ENCODE peak calls at places on chromosomes 3 and 15, in six cellular contexts. I is fibroblast of lung, R is LNCaP clone FGC, G is IMR-90, S is left ventricle myocardium inferior, H is cardiac fibroblast. U is an unnamed sample.

GRCh38 chr3:73500321-73500720 is 124.4 kb downstream of the PDZRN3 start:
- DNase-seq in S (no peak), H (no peak), I (no peak), G (peak), R (no peak), U (peak)

GRCh38 chr3:52109556-52110380 is 44.5 kb downstream of the POC1A start:
- DNase-seq in H (no peak), S (no peak), G (peak), I (peak), R (no peak), U (peak)

GRCh38 chr3:149401926-149402310 is 24.5 kb upstream of the TM4SF1 start:
- DNase-seq in I (no peak), R (peak), H (peak), S (no peak), G (peak), U (no peak)

GRCh38 chr3:11944052-11944673 is 60.0 kb upstream of the SYN2 start:
- DNase-seq in G (peak), H (peak), S (no peak), I (peak), R (peak), U (peak)

GRCh38 chr3:151320131-151320530 is 3.5 kb upstream of the GPR87 start:
- DNase-seq in R (peak), I (peak), G (no peak), S (no peak), H (no peak), U (no peak)

GRCh38 chr3:16470590-16470989 is 42.9 kb downstream of the RFTN1 start:
- DNase-seq in G (no peak), H (no peak), I (no peak), R (no peak), S (no peak), U (no peak)

GRCh38 chr3:187616307-187616939 is 53.8 kb downstream of the SST start:
- DNase-seq in G (peak), H (peak), S (no peak), I (peak), R (peak), U (peak)

GRCh38 chr3:183349421-183350157 is 78.8 kb downstream of the MCF2L2 start:
- DNase-seq in S (no peak), I (no peak), G (no peak), R (no peak), H (no peak), U (no peak)

GRCh38 chr3:196620228-196620627 is 19.3 kb upstream of the NRROS start:
- DNase-seq in S (no peak), G (no peak), R (no peak), I (peak), H (peak), U (no peak)

GRCh38 chr15:34182942-34183341 is 27.0 kb downstream of the KATNBL1 start:
- DNase-seq in H (no peak), S (no peak), G (no peak), I (no peak), R (peak), U (peak)

GRCh38 chr15:99441427-99441766 is 124.4 kb upstream of the MEF2A start:
- DNase-seq in S (no peak), R (no peak), I (no peak), G (no peak), H (no peak), U (no peak)

GRCh38 chr3:18369561-18370185 is 55.5 kb downstream of the SATB1 start:
- DNase-seq in I (no peak), G (no peak), S (no peak), R (no peak), H (no peak), U (no peak)

GRCh38 chr3:52456169-52456799 is 880 bp downstream of the NISCH start:
- DNase-seq in S (no peak), I (peak), R (no peak), G (peak), H (peak), U (peak)

GRCh38 chr3:64554086-64554920 is 133.5 kb downstream of the ADAMTS9 start:
- DNase-seq in H (no peak), I (peak), S (no peak), R (no peak), G (no peak), U (no peak)

GRCh38 chr3:128787256-128788253 is 61.6 kb downstream of the RAB7A start:
- DNase-seq in H (peak), S (no peak), R (peak), I (no peak), G (peak), U (peak)

GRCh38 chr15:68484696-68485400 is 52.9 kb upstream of the ITGA11 start:
- DNase-seq in S (no peak), H (peak), I (peak), R (no peak), G (peak), U (peak)

GRCh38 chr15:63188937-63189871 is at the start of gene RAB8B:
- DNase-seq in H (peak), S (peak), I (peak), G (peak), R (peak), U (peak)

GRCh38 chr15:98083203-98083910 is 122.9 kb downstream of the ARRDC4 start:
- DNase-seq in I (no peak), H (no peak), R (no peak), S (no peak), G (no peak), U (no peak)
- TF ChIP-seq CTCF in I (no peak), H (no peak), R (no peak), S (no peak), G (no peak), U (peak)

DNA sequence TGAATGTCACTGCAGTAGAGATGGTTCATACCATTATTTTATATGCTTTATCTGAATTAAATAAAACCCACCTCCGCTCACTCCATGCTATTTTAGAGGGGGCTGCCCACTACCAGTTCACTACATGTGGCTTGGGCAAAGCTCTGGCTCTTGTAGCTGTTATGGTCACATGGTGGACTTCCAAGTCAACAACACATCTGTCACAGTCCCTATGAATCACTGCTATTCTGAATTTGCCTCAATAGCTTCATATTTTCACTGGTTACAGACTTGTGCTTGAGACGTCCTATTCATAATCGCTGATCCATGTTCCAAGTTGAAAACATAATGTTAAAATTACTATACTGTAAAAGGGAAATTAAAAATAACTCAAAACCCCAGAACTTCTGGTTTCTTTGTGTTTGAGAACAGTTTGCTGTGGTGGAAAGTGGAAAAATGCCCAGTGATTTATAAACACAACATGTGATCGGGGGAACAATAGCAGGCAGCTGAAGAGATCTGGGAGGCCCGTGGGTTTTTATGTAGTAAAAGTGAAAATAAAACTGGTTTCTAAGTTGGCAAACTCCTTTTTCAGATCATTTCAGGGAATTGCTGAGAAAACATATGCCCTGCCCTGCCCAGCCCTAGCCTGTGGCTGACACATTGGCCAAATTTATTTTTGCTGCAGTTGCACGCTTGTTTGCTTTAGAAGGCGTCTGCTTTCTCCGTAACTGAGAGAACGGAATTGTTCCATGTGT is 128.8 kb upstream of the PRR23C start:
- DNase-seq in S (no peak), H (peak), R (no peak), I (peak), G (no peak), U (peak)
- H3K4me3 ChIP-seq in S (peak), H (no peak), R (peak), I (no peak), G (no peak), U (peak)

GRCh38 chr15:96703087-96703486 is 372.6 kb downstream of the NR2F2 start:
- DNase-seq in R (no peak), I (no peak), H (no peak), S (no peak), G (no peak), U (no peak)

GRCh38 chr15:96699871-96700401 is 369.4 kb downstream of the NR2F2 start:
- DNase-seq in S (no peak), G (no peak), I (no peak), R (no peak), H (no peak), U (no peak)

GRCh38 chr15:96701876-96702275 is 371.4 kb downstream of the NR2F2 start:
- DNase-seq in I (peak), G (no peak), S (no peak), R (no peak), H (no peak), U (no peak)

GRCh38 chr15:96703794-96704550 is 373.5 kb downstream of the NR2F2 start:
- DNase-seq in R (no peak), I (peak), S (no peak), H (peak), G (no peak), U (no peak)

DNA sequence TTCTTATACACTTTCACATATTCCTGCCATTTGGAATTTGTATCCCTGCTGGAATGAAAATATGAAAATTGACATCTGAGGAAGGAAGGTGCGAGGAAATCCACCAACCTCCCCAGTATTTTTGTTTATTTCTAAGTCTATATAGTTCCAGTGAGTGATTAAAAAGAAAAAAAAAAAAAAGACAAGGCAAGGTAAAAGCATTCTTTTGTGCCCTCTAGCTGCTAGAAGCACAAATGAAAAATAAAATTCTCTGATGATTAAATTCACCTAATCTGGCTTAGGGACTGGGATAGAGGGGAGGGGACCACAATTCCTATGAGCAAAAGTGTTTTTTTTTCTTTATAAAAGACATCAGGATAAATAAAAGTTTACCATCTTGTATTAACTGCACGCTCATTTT is 370.9 kb downstream of the NR2F2 start:
- DNase-seq in S (no peak), H (no peak), R (no peak), G (no peak), I (peak), U (no peak)
- TF ChIP-seq CTCF in S (peak), H (no peak), R (peak), G (no peak), I (no peak), U (no peak)

GRCh38 chr15:41832208-41832607 is 4.3 kb downstream of the JMJD7 start:
- DNase-seq in I (no peak), R (no peak), S (no peak), H (no peak), G (no peak), U (no peak)

GRCh38 chr15:41829959-41830646 is 2.2 kb downstream of the JMJD7 start:
- DNase-seq in S (no peak), R (no peak), H (no peak), I (no peak), G (no peak), U (no peak)

GRCh38 chr15:41836072-41836471 is 2.6 kb upstream of the PLA2G4B start:
- DNase-seq in H (no peak), G (peak), I (no peak), S (no peak), R (no peak), U (no peak)

GRCh38 chr15:41836713-41837454 is 1.8 kb upstream of the PLA2G4B start:
- DNase-seq in I (no peak), H (no peak), R (no peak), S (no peak), G (no peak), U (no peak)

DNA sequence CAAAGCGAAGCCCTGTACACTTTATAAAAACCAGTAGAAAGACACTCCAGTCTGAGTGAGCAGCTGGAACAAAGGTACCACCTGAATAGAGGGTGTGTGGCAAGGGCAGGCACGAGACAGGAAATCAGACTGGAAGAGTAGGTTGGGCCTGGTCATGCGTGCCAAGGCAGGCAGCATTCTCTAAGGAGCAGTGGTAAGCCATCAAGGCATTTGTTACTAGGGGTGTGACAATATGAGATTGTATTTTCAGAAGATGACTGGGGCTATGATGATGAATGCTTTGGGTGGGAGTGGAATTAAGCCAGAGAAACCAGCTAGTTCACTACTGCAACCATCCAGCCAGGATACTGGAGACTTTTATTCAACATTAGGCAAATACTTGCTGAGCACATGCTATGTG is 5.0 kb downstream of the JMJD7 start:
- DNase-seq in S (no peak), H (no peak), R (no peak), I (no peak), G (no peak), U (peak)
- H3K4me3 ChIP-seq in S (no peak), H (no peak), R (no peak), I (no peak), G (no peak), U (no peak)

DNA sequence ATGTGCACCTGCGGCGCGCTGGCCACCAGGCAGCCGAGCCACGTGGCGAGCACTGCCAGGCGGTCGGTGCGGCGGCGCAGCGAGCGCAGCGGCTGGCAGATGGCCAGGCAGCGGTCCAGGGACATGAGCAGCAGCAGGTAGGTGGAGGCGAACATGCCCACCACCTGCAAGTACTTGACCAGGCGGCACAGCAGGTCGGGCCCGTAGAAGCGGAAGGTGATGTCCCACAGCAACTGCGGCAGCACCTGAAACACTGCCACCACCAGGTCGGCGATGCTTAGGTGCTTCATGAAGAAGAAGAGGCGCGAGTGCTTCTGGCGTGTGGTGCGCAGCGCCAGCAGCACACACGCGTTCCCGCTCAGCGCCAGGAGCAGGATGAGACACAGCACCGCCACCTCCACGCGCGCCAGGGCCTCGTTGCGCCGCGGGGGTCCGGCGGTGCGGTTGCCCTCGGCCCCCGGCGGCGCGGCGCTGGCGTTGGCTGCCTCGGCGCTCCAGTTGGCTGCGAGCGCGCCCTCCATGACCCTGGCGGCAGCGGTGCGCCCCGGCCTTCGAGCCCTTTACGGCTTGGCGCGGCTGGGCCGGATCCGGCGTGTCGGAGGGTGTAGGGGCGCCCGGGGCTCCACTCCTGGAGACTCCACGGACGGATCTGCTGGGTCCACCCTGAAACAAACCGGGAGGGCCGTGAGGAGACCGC is 1.6 kb downstream of the OXTR start:
- DNase-seq in H (peak), G (no peak), I (peak), S (no peak), R (no peak), U (no peak)
- TF ChIP-seq CTCF in H (no peak), G (no peak), I (no peak), S (peak), R (peak), U (no peak)

GRCh38 chr15:89089316-89090230 is 1.3 kb downstream of the ABHD2 start:
- DNase-seq in H (no peak), S (no peak), I (no peak), R (no peak), G (no peak), U (no peak)
- H3K4me3 ChIP-seq in H (peak), S (peak), I (peak), R (peak), G (peak), U (peak)

U was measured in fibroblast of the aortic adventitia.